ENCODE peak calls at places on chromosomes 6 and 20, in four cellular contexts. T, F, J and B are unnamed samples.

GRCh38 chr6:138953451-138953850 is 34.6 kb downstream of the REPS1 start:
- DNase-seq in T (no peak), F (no peak), J (no peak), B (peak; percentile 17)

GRCh38 chr20:35196313-35196712 is 24.4 kb downstream of the PROCR start:
- DNase-seq in T (no peak), F (no peak), J (no peak), B (no peak)

GRCh38 chr6:83505376-83505775 is 7.0 kb upstream of the PRSS35 start:
- DNase-seq in J (no peak), F (no peak), T (no peak), B (peak; percentile 83)

GRCh38 chr6:11732036-11732545 is 46.5 kb downstream of the ADTRP start:
- DNase-seq in F (peak; percentile 84), J (no peak), T (no peak), B (peak; percentile 100)

GRCh38 chr6:10112871-10113584 is 301.8 kb downstream of the TFAP2A start:
- DNase-seq in J (no peak), T (no peak), F (no peak), B (no peak)

GRCh38 chr20:63253438-63254236 is 626 bp downstream of the NKAIN4 start:
- DNase-seq in T (no peak), J (no peak), F (no peak), B (no peak)

GRCh38 chr6:133101790-133102189 is 139.4 kb upstream of the EYA4 start:
- DNase-seq in J (no peak), F (no peak), T (no peak), B (no peak)

GRCh38 chr6:17280552-17281090 is 540 bp upstream of the RBM24 start:
- DNase-seq in F (peak; percentile 60), T (no peak), J (no peak), B (no peak)

GRCh38 chr6:71480577-71480976 is 192.0 kb downstream of the OGFRL1 start:
- DNase-seq in F (no peak), J (peak; percentile 48), T (no peak), B (no peak)

GRCh38 chr6:73011945-73012344 is 213.4 kb downstream of the KHDC1L start:
- DNase-seq in T (no peak), F (no peak), J (no peak), B (no peak)

GRCh38 chr20:58597021-58597940 is 53.8 kb upstream of the STX16 start:
- DNase-seq in J (no peak), F (no peak), T (no peak), B (no peak)

GRCh38 chr20:56328861-56329260 is 29.9 kb upstream of the FAM210B start:
- DNase-seq in T (no peak), J (no peak), F (no peak), B (peak; percentile 2)

GRCh38 chr6:3421763-3422456 is 34.9 kb downstream of the SLC22A23 start:
- DNase-seq in F (no peak), T (no peak), J (peak; percentile 85), B (no peak)

GRCh38 chr6:22590423-22590822 is 21.1 kb downstream of the HDGFL1 start:
- DNase-seq in T (no peak), J (no peak), F (no peak), B (no peak)

GRCh38 chr6:84825461-84825860 is 61.1 kb upstream of the TBX18 start:
- DNase-seq in F (no peak), T (peak; percentile 29), J (peak; percentile 85), B (peak; percentile 4)

GRCh38 chr6:118748311-118749062 is 97.1 kb upstream of the CEP85L start:
- DNase-seq in T (peak; percentile 67), F (no peak), J (peak; percentile 14), B (peak; percentile 26)

GRCh38 chr6:143581835-143582480 is 70.4 kb upstream of the FUCA2 start:
- DNase-seq in T (no peak), F (no peak), J (no peak), B (no peak)

GRCh38 chr20:53806683-53807401 is 213.2 kb upstream of the ZNF217 start:
- DNase-seq in T (no peak), F (no peak), J (no peak), B (no peak)

GRCh38 chr20:32168184-32168910 is 39.2 kb downstream of the PLAGL2 start:
- DNase-seq in F (no peak), J (peak; percentile 30), T (peak; percentile 40), B (no peak)

GRCh38 chr6:158817298-158818007 is 1.7 kb downstream of the EZR start:
- DNase-seq in J (peak; percentile 66), F (peak; percentile 71), T (no peak), B (no peak)

GRCh38 chr6:66897576-66897975 is 1190.5 kb upstream of the EYS start:
- DNase-seq in F (no peak), J (no peak), T (peak; percentile 2), B (peak; percentile 98)

GRCh38 chr6:154414021-154414813 is 57.6 kb upstream of the IPCEF1 start:
- DNase-seq in T (no peak), J (peak; percentile 10), F (no peak), B (peak; percentile 95)

GRCh38 chr6:1678966-1679690 is 69.4 kb downstream of the FOXC1 start:
- DNase-seq in J (no peak), T (no peak), F (no peak), B (no peak)

GRCh38 chr6:101462576-101462975 is 69.1 kb downstream of the GRIK2 start:
- DNase-seq in T (peak; percentile 11), J (no peak), F (no peak), B (no peak)

GRCh38 chr20:55919319-55919718 is 86.0 kb downstream of the CBLN4 start:
- DNase-seq in F (no peak), J (no peak), T (no peak), B (no peak)

GRCh38 chr6:14286144-14286543 is 168.6 kb downstream of the CD83 start:
- DNase-seq in J (no peak), T (peak; percentile 76), F (no peak), B (no peak)

GRCh38 chr20:168876-169275 is 11.6 kb downstream of the DEFB127 start:
- DNase-seq in F (no peak), T (no peak), J (no peak), B (no peak)

GRCh38 chr6:117231466-117231865 is 33.9 kb upstream of the VGLL2 start:
- DNase-seq in T (no peak), F (no peak), J (no peak), B (no peak)

GRCh38 chr6:157521665-157522335 is 140.8 kb downstream of the ZDHHC14 start:
- DNase-seq in T (no peak), F (no peak), J (no peak), B (peak; percentile 64)

GRCh38 chr20:40961686-40962640 is 66.7 kb upstream of the TOP1 start:
- DNase-seq in F (peak; percentile 54), T (no peak), J (no peak), B (peak; percentile 63)

GRCh38 chr6:78947962-78948361 is 80.6 kb downstream of the IRAK1BP1 start:
- DNase-seq in T (peak; percentile 33), J (peak; percentile 59), F (no peak), B (no peak)

GRCh38 chr6:26202201-26202611 is 115.0 kb downstream of the HFE start:
- DNase-seq in J (no peak), T (no peak), F (no peak), B (no peak)

GRCh38 chr6:37381579-37381978 is 27.8 kb downstream of the RNF8 start:
- DNase-seq in T (peak; percentile 46), J (peak; percentile 60), F (peak; percentile 61), B (peak; percentile 11)

GRCh38 chr6:139296927-139297326 is 5.1 kb upstream of the TXLNB start:
- DNase-seq in J (no peak), F (no peak), T (no peak), B (peak; percentile 94)

GRCh38 chr20:50724851-50725721 is 6.3 kb upstream of the PARD6B start:
- DNase-seq in F (peak; percentile 83), J (no peak), T (peak; percentile 65), B (peak; percentile 36)

GRCh38 chr6:385614-386013 is 5.9 kb upstream of the IRF4 start:
- DNase-seq in T (no peak), F (no peak), J (no peak), B (no peak)